ENCODE peak calls at places on chromosomes 5 and 9, in nine cellular contexts. P is right atrium auricular region; I is CD8-positive, alpha-beta T cell; E is right cardiac atrium; W is iPS DF 6.9; V is adrenal gland; K is heart left ventricle; L is A549; D is Peyer's patch. Z is an unnamed sample. For H3K9me3, the result is how much of the 10 kb centered on the place peaks cover.

GRCh38 chr9:133759146-133759900 is 21.2 kb upstream of the SARDH start:
- DNase-seq in D (peak), P (no peak), K (no peak), V (peak), W (no peak), I (no peak), L (no peak), E (peak), Z (no peak)

GRCh38 chr5:179534431-179534830 is 15.9 kb upstream of the RUFY1 start:
- DNase-seq in L (no peak), W (no peak), V (no peak), I (no peak), E (no peak), D (no peak), P (no peak), K (no peak), Z (no peak)

GRCh38 chr5:79771387-79771786 is 81.8 kb downstream of the CMYA5 start:
- DNase-seq in E (no peak), V (no peak), I (no peak), W (no peak), P (no peak), K (no peak), L (no peak), D (no peak), Z (no peak)

GRCh38 chr5:117143381-117143780 is 568.8 kb upstream of the SEMA6A start:
- DNase-seq in V (no peak), D (no peak), W (no peak), K (no peak), P (no peak), L (no peak), I (no peak), E (no peak), Z (no peak)

GRCh38 chr9:129513282-129513681 is 107.6 kb downstream of the C9orf50 start:
- DNase-seq in D (no peak), W (no peak), I (no peak), K (no peak), L (no peak), V (no peak), P (no peak), E (no peak), Z (no peak)

GRCh38 chr9:134304712-134305111 is 21.5 kb upstream of the RXRA start:
- DNase-seq in E (no peak), K (no peak), L (no peak), P (no peak), W (no peak), D (peak), V (no peak), I (no peak), Z (no peak)

GRCh38 chr9:21761309-21761901 is 41.0 kb upstream of the MTAP start:
- DNase-seq in P (no peak), L (no peak), K (no peak), E (no peak), W (no peak), D (no peak), V (no peak), I (no peak), Z (no peak)

GRCh38 chr5:77015938-77016569 is 14.2 kb upstream of the AGGF1 start:
- DNase-seq in K (no peak), L (no peak), V (no peak), E (no peak), W (peak), P (no peak), I (no peak), D (no peak), Z (no peak)

GRCh38 chr5:181133610-181134231 is 2.8 kb upstream of the OR2V1 start:
- DNase-seq in V (peak), L (peak), D (no peak), K (peak), E (peak), P (peak), I (no peak), W (no peak), Z (peak)

GRCh38 chr9:94560237-94560636 is 5.4 kb downstream of the PCAT7 start:
- DNase-seq in P (no peak), E (no peak), I (no peak), W (no peak), D (no peak), K (no peak), V (no peak), L (no peak), Z (no peak)

GRCh38 chr5:132215329-132215728 is 12.3 kb downstream of the P4HA2 start:
- DNase-seq in P (peak), W (no peak), K (peak), V (peak), D (peak), E (peak), L (peak), I (no peak), Z (peak)

GRCh38 chr5:135133181-135133580 is 99.2 kb upstream of the PITX1 start:
- DNase-seq in E (no peak), L (no peak), V (no peak), D (no peak), K (no peak), W (no peak), I (no peak), P (no peak), Z (no peak)

GRCh38 chr9:137241490-137242328 is 622 bp downstream of the TUBB4B start:
- DNase-seq in W (no peak), P (peak), V (peak), D (peak), E (peak), L (no peak), K (peak), I (peak), Z (peak)

GRCh38 chr5:132295505-132296411 is 1.6 kb downstream of the SLC22A4 start:
- DNase-seq in L (no peak), I (no peak), W (no peak), E (no peak), V (no peak), P (no peak), D (no peak), K (no peak), Z (no peak)

GRCh38 chr5:173472164-173472563 is 143.9 kb upstream of the STC2 start:
- DNase-seq in L (peak), E (peak), V (peak), P (peak), I (no peak), W (no peak), D (no peak), K (peak), Z (peak)

GRCh38 chr5:57537831-57538230 is 55.2 kb upstream of the ACTBL2 start:
- DNase-seq in D (no peak), V (no peak), W (no peak), I (no peak), P (no peak), K (no peak), E (no peak), L (no peak), Z (no peak)

GRCh38 chr5:103424008-103424407 is 138.6 kb downstream of the NUDT12 start:
- DNase-seq in K (no peak), E (no peak), W (no peak), P (no peak), L (no peak), V (no peak), I (no peak), D (no peak), Z (no peak)

GRCh38 chr9:113343732-113344231 is 3.7 kb upstream of the WDR31 start:
- DNase-seq in D (no peak), I (no peak), W (no peak), V (peak), E (peak), K (peak), P (peak), L (no peak), Z (peak)

GRCh38 chr5:159819671-159820411 is 96.4 kb upstream of the ADRA1B start:
- DNase-seq in E (peak), L (no peak), P (peak), K (peak), W (no peak), D (no peak), V (peak), I (no peak), Z (peak)

GRCh38 chr9:69535296-69535832 is 136.8 kb downstream of the APBA1 start:
- DNase-seq in E (no peak), W (no peak), P (no peak), K (no peak), L (no peak), D (no peak), V (no peak), I (no peak), Z (no peak)

GRCh38 chr5:106135473-106135872 is 1535.3 kb downstream of the EFNA5 start:
- DNase-seq in I (no peak), D (no peak), K (no peak), V (no peak), E (no peak), L (no peak), W (no peak), P (no peak), Z (no peak)

GRCh38 chr9:86282979-86283535 is 719 bp upstream of the ISCA1 start:
- DNase-seq in W (no peak), K (no peak), P (no peak), L (peak), D (no peak), E (no peak), I (no peak), V (no peak), Z (no peak)

GRCh38 chr5:151082274-151082902 is 1.6 kb upstream of the TNIP1 start:
- DNase-seq in K (no peak), E (no peak), L (peak), V (no peak), W (no peak), I (no peak), D (peak), P (no peak), Z (no peak)

GRCh38 chr5:81310402-81311063 is 9.1 kb downstream of the ZCCHC9 start:
- DNase-seq in P (no peak), W (no peak), D (no peak), I (no peak), E (no peak), V (no peak), K (no peak), L (no peak), Z (no peak)

GRCh38 chr5:114148253-114148652 is 213.6 kb upstream of the KCNN2 start:
- DNase-seq in P (no peak), W (no peak), D (no peak), K (no peak), E (no peak), L (no peak), I (no peak), V (no peak), Z (no peak)

GRCh38 chr9:69190086-69190865 is 16.2 kb downstream of the TJP2 start:
- DNase-seq in V (no peak), P (no peak), W (no peak), L (no peak), D (no peak), I (no peak), E (no peak), K (no peak), Z (no peak)

GRCh38 chr9:13032585-13032984 is 246.9 kb downstream of the MPDZ start:
- DNase-seq in W (no peak), I (no peak), E (no peak), L (no peak), K (no peak), V (no peak), D (no peak), P (no peak), Z (no peak)

GRCh38 chr9:79946718-79947117 is 375.0 kb downstream of the TLE4 start:
- DNase-seq in P (no peak), E (no peak), K (no peak), L (no peak), W (no peak), I (no peak), D (no peak), V (no peak), Z (no peak)

GRCh38 chr5:32089146-32090000 is 84.7 kb downstream of the GOLPH3 start:
- DNase-seq in I (no peak), D (no peak), P (peak), E (no peak), L (no peak), V (no peak), W (no peak), K (no peak), Z (no peak)

GRCh38 chr5:1563617-1564181 is 39.9 kb upstream of the LPCAT1 start:
- DNase-seq in P (no peak), E (no peak), L (no peak), D (no peak), W (no peak), K (no peak), V (no peak), I (no peak), Z (no peak)

GRCh38 chr9:21239917-21240316 is at the start of gene IFNA14:
- DNase-seq in W (no peak), E (no peak), I (no peak), D (no peak), V (no peak), K (no peak), P (no peak), L (no peak), Z (no peak)

GRCh38 chr9:133787749-133788015 is 49.5 kb upstream of the SARDH start:
- DNase-seq in D (peak), K (no peak), L (peak), P (no peak), E (peak), I (no peak), W (no peak), V (no peak), Z (no peak)

GRCh38 chr9:93699650-93700049 is 123.3 kb downstream of the PHF2 start:
- DNase-seq in I (no peak), V (no peak), D (no peak), K (no peak), E (no peak), L (no peak), P (no peak), W (no peak), Z (peak)

DNA sequence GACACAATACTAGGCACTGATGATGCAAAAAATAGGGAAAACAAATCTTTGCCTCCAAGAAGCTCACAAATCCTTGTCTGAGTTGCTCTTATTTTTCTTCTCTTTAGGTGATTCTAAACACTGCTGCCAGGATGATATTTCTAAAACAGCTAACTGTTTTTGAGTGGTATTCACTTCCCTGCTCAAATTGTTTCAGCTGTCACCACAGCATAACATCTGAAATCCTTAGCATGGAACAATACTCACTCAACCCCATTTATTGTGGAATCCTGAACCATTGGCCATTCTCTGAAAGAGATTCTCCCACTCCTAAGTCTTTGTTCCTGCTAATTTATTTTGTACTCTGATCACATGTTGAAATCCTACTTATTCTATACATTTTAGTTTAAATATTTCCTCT is 4.8 kb upstream of the SHOC1 start:
- DNase-seq in L (no peak), V (no peak), D (no peak), E (no peak), I (no peak), W (no peak), P (no peak), K (no peak), Z (no peak)
- H3K27ac ChIP-seq in L (no peak), V (no peak), D (no peak), E (no peak), I (no peak), W (no peak), P (no peak), K (no peak), Z (no peak)

GRCh38 chr9:119368179-119368578 is 1.1 kb downstream of the BRINP1 start:
- DNase-seq in L (no peak), I (no peak), D (no peak), P (no peak), K (no peak), W (no peak), E (no peak), V (no peak), Z (no peak)
- H3K4me3 ChIP-seq in L (peak), I (no peak), D (no peak), P (peak), K (peak), W (peak), E (no peak), V (no peak), Z (peak)

DNA sequence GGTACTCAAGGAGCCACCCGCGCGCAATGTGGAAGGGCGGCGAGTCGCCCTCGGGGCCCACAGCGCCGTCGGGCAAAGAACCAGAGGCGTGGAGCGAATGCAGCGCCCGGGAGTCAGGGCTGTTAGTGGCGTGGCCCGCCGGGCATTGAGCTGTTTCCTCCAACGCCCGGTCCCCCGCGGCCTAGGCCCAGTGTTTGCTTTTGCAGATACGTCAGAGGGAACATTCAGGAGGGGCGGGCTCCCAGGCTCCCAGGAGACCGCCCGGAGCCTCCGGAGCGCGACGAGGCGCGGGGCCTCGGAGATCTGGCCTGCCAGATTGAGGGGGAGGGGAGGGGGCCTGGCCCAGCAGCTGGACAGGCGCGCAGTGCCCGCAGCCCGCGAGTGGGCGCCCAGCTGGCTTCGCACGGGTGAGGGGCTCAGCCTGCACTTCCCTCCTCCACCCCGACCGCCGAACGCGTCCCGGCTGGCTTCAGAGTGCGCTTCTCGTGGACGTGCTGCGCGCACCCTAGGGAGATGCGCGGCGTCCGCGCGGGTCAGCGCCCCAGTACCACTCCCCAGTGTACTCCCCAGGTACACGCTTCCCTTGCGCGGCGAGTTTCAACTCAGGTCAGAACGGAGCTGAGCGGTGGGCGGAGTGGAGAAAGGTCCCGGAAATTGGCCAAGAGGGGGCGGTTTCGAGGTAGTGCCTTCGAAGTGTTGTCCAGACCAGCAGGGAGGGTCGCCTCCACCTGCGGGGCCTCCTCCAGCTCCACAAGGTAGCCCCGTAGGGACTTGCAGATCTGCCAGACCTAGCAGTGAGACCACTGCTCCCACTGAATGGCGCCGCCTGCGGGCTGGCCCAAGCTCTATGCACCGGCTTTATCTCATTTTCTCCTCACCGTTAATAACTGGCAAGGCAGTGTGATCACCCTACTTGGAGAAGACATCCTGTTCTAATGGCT is 130.4 kb downstream of the TMEM174 start:
- DNase-seq in V (no peak), W (no peak), D (peak), L (peak), E (no peak), K (no peak), P (no peak), I (no peak), Z (no peak)
- H3K9me3 ChIP-seq in V (under half), W (under half), D (under half), L (under half), E (under half), K (under half), P (under half), I (under half), Z (under half)

DNA sequence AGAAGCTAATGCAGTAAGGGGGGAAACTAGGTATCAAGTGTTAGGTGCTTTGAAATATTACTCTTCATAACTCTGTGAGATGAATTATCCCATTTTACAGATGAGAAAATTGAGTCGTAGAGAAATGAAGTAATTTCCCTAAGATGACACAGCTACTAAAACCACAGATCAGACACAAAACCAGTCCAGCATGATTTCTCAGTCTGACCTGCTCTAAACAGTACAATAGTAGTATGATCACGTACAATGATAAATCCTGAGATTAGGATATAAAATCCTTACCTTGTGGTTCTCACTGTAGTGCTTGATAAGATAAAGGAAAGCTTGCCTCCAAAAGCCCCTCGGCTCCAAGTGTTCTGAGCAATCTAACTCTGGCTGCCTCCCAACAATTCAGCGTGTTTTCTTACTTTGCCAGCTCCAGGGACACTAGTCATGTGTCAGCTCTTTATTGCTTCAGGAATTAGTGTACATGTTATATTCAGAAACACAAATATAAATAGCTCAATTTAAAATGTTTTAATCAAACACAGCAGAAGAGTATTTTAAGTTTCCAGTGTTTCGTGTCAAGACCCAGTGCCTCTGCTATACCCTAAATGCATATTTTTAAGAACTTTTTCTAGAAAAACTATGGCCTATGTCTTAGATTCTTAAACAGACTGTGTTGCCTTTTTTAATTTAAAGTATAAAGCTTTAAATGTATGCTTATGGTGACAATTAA is 243.6 kb downstream of the DENND1A start:
- DNase-seq in D (no peak), L (no peak), I (no peak), V (peak), P (no peak), E (no peak), W (no peak), K (no peak), Z (no peak)
- H3K27ac ChIP-seq in D (no peak), L (no peak), I (no peak), V (no peak), P (no peak), E (no peak), W (no peak), K (no peak), Z (no peak)

GRCh38 chr9:135649508-135649907 is 10.2 kb upstream of the GLT6D1 start:
- DNase-seq in E (no peak), V (no peak), L (no peak), K (no peak), P (no peak), W (no peak), I (no peak), D (no peak), Z (no peak)
- H3K4me3 ChIP-seq in E (no peak), V (no peak), L (no peak), K (no peak), P (no peak), W (no peak), I (no peak), D (no peak), Z (no peak)

GRCh38 chr9:65410926-65411325 is 125.9 kb upstream of the FOXD4L5 start:
- DNase-seq in P (no peak), W (no peak), I (no peak), E (no peak), K (no peak), D (peak), L (no peak), V (no peak), Z (no peak)
- H3K9me3 ChIP-seq in P (under half), W (under half), I (under half), E (under half), K (under half), D (under half), L (under half), V (under half), Z (under half)

GRCh38 chr5:73748510-73749410 is 122.8 kb downstream of the ARHGEF28 start:
- DNase-seq in W (no peak), I (no peak), P (no peak), L (no peak), D (no peak), K (peak), E (peak), V (peak), Z (no peak)
- H3K27ac ChIP-seq in W (no peak), I (no peak), P (peak), L (peak), D (no peak), K (no peak), E (peak), V (no peak), Z (no peak)

Z was measured in lung.